ENCODE peak calls at places on chromosome 4, in eight cellular contexts. Y, V, K, T, S, B, D and J are unnamed samples. For H3K9me3, the result is how much of the 10 kb centered on the place peaks cover.

GRCh38 chr4:187302456-187302855 is 578.8 kb upstream of the FAT1 start:
- DNase-seq in Y (no peak), S (no peak), K (no peak), D (peak), T (no peak), B (no peak), V (no peak), J (no peak)

GRCh38 chr4:80454040-80454439 is 118.5 kb downstream of the CFAP299 start:
- DNase-seq in D (no peak), S (no peak), Y (no peak), V (no peak), T (no peak), K (no peak), B (no peak), J (no peak)

GRCh38 chr4:25938251-25939186 is 24.5 kb downstream of the SMIM20 start:
- DNase-seq in B (no peak), S (no peak), D (peak), V (no peak), Y (no peak), T (peak), K (no peak), J (no peak)

GRCh38 chr4:94621491-94622080 is 136.2 kb upstream of the BMPR1B start:
- DNase-seq in K (peak), S (peak), V (peak), T (no peak), D (peak), Y (no peak), B (no peak), J (no peak)

GRCh38 chr4:184028571-184028996 is 123.5 kb downstream of the STOX2 start:
- DNase-seq in B (no peak), Y (no peak), K (no peak), V (no peak), D (peak), S (no peak), T (no peak), J (no peak)

GRCh38 chr4:119286377-119287002 is 35.4 kb downstream of the FABP2 start:
- DNase-seq in V (peak), K (peak), S (no peak), D (peak), B (no peak), Y (peak), T (no peak), J (peak)

GRCh38 chr4:7904942-7905341 is 34.7 kb downstream of the AFAP1 start:
- DNase-seq in K (no peak), S (no peak), D (peak), V (peak), B (no peak), Y (no peak), T (no peak), J (no peak)

GRCh38 chr4:109359040-109359646 is 56.7 kb upstream of the COL25A1 start:
- DNase-seq in B (no peak), V (no peak), S (no peak), Y (no peak), K (no peak), T (no peak), D (no peak), J (no peak)

GRCh38 chr4:169148851-169149250 is 121.9 kb downstream of the SH3RF1 start:
- DNase-seq in S (no peak), K (no peak), T (no peak), Y (no peak), V (no peak), B (no peak), D (no peak), J (no peak)

GRCh38 chr4:107654694-107655093 is 65.3 kb downstream of the PAPSS1 start:
- DNase-seq in T (no peak), K (no peak), D (no peak), B (no peak), V (peak), S (no peak), Y (no peak), J (no peak)

GRCh38 chr4:107519057-107519456 is 201.0 kb downstream of the PAPSS1 start:
- DNase-seq in D (peak), T (no peak), S (no peak), K (no peak), Y (no peak), B (no peak), V (peak), J (no peak)

GRCh38 chr4:3202836-3203820 is 45.8 kb upstream of the MSANTD1 start:
- DNase-seq in B (no peak), K (no peak), D (peak), V (no peak), S (no peak), T (no peak), Y (peak), J (no peak)

GRCh38 chr4:88803600-88804096 is 106.0 kb upstream of the NAP1L5 start:
- DNase-seq in T (peak), K (peak), Y (no peak), B (no peak), S (no peak), D (peak), V (peak), J (no peak)

DNA sequence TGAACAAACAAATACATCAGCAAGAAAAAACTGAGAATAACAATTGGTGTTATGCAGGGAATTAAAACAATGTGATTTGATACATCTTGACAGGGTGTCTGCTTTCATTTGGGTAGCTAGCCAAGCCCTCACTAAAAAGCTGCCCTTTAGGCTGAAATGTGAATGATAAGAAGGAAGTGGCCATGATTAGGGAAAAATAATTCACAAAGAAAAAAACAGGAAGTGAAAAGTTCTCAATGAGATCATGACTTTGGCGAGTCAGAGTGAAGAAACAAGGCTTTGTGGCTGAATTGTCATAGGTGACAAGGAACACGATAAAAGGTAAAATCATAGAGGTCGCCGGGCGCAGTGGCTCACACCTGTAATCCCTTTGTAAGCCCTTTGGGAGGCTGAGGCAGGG is 675.7 kb upstream of the SLIT2 start:
- DNase-seq in D (no peak), Y (no peak), S (no peak), V (no peak), K (no peak), T (no peak), B (no peak), J (no peak)
- H3K9me3 ChIP-seq in D (under half), Y (under half), S (under half), V (under half), K (under half), T (under half), B (under half), J (under half)

GRCh38 chr4:576991-577498 is 950 bp upstream of the TMEM271 start:
- DNase-seq in V (no peak), Y (no peak), B (no peak), S (no peak), K (no peak), D (no peak), T (no peak), J (no peak)

GRCh38 chr4:576245-576821 is at the start of gene TMEM271:
- DNase-seq in V (no peak), K (no peak), T (no peak), B (no peak), Y (no peak), S (no peak), D (no peak), J (no peak)

GRCh38 chr4:577499-578450 is 1.7 kb upstream of the TMEM271 start:
- DNase-seq in S (no peak), D (peak), B (no peak), K (no peak), V (no peak), Y (no peak), T (no peak), J (no peak)

GRCh38 chr4:579543-580175 is 3.6 kb upstream of the TMEM271 start:
- DNase-seq in D (no peak), S (no peak), B (no peak), Y (no peak), T (no peak), K (no peak), V (no peak), J (no peak)

GRCh38 chr4:578451-579443 is 2.7 kb upstream of the TMEM271 start:
- DNase-seq in K (no peak), Y (no peak), V (no peak), B (no peak), T (no peak), S (no peak), D (no peak), J (no peak)
- H3K9me3 ChIP-seq in K (under half), Y (under half), V (under half), B (under half), T (under half), S (under half), D (under half), J (under half)

DNA sequence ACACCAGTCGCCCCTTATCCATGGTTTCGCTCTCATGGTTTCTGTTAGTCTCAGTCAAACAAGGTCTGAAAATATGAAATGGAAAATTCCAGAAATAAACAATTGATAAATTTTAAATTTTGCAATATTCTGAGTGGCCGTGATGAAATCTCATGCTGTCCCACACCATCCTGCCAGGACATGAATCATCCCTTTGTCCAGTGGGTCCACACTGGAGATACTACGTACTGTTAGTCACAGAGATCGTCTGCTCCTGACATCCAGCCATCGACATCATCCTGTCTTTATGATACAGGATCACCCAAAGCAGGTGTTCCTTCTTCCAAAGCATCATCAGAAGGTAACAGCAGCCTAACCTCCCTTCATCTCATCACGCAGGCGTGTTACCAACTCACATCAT is 76.5 kb upstream of the MSX1 start:
- DNase-seq in K (no peak), S (no peak), B (no peak), D (peak), Y (no peak), V (no peak), T (no peak), J (no peak)
- H3K9me3 ChIP-seq in K (under half), S (under half), B (under half), D (under half), Y (under half), V (under half), T (under half), J (under half)

GRCh38 chr4:1255151-1255550 is 6.2 kb upstream of the CTBP1 start:
- DNase-seq in K (no peak), T (no peak), B (no peak), S (no peak), Y (no peak), D (peak), V (no peak), J (no peak)
- H3K9me3 ChIP-seq in K (under half), T (under half), B (under half), S (under half), Y (under half), D (under half), V (half or more), J (under half)

GRCh38 chr4:27414867-27415266 is 554.2 kb downstream of the STIM2 start:
- DNase-seq in S (no peak), V (no peak), Y (no peak), D (no peak), B (no peak), K (no peak), T (no peak), J (no peak)
- H3K9me3 ChIP-seq in S (under half), V (under half), Y (under half), D (under half), B (under half), K (under half), T (under half), J (under half)

DNA sequence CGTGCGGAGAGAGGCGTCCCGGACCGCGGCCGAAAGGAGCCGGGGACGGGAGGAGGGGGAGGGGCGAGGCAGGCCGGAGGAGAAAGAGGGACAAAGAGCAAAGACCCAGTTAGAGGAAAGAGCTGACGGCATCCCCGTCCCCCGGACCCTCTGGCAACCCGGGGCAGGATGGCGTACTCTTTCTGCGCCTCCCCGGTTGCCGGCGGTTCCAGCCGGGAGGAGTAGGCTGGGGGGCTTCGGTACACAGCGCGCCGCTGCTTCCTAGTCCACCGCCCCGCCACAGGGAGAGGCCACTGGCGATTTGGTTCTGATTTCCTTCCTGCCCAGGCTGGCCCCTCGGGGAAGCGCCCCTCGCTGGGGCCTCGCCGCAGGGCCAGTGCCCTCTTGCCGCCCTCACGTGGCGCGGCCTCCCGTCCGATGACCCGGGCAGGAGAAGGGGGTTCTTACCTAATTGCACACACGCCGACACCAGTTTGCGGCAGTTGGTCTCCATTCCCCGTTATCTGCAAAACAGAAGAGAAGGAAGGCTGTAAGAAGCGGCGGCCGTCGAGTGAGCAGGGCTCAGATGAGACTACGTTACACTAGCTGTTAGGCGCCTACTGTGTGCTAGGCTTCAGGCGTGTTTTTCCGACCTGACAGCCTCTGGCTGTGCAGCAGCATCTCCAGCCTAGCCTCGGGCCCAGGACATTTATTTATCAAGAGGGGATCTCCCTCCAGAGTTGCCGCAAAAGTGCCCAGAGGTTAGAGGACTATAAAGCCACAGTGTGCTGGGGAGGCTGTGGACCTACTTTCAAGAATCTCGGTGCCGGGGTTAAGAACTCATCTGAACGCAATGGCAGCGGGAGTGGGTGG is 9.9 kb upstream of the PITX2 start:
- DNase-seq in S (no peak), D (no peak), T (no peak), K (no peak), B (no peak), V (no peak), Y (no peak), J (no peak)
- H3K9me3 ChIP-seq in S (under half), D (under half), T (under half), K (under half), B (under half), V (under half), Y (under half), J (under half)

DNA sequence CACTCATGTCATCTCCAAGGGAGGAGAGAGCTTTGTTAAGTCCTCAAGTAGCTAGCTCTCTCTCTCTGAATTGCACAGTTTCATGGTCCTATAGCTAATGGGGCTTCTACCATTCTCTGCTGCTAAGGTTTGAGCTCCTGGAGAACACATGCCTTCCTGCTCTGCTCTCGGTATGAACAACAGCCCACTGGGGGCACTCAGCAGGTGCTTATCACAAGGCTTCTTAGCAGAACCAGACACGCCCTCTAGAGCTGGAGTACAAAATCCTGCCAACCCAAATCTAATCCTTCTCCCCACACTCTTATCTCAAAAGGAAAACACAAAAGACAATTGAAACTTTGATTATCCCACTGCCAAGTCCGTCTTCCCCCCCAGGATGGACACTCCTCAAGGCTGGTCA is 176.5 kb downstream of the HS3ST1 start:
- DNase-seq in S (no peak), Y (no peak), D (no peak), T (no peak), K (no peak), V (no peak), B (no peak), J (no peak)
- H3K9me3 ChIP-seq in S (under half), Y (under half), D (under half), T (under half), K (under half), V (under half), B (under half), J (under half)

GRCh38 chr4:242121-242848 is 63.0 kb downstream of the ZNF732 start:
- DNase-seq in T (peak), V (peak), B (peak), Y (peak), K (peak), S (peak), D (peak), J (peak)

GRCh38 chr4:243407-243806 is 61.9 kb downstream of the ZNF732 start:
- DNase-seq in K (no peak), D (no peak), Y (no peak), B (no peak), S (no peak), V (no peak), T (no peak), J (no peak)

DNA sequence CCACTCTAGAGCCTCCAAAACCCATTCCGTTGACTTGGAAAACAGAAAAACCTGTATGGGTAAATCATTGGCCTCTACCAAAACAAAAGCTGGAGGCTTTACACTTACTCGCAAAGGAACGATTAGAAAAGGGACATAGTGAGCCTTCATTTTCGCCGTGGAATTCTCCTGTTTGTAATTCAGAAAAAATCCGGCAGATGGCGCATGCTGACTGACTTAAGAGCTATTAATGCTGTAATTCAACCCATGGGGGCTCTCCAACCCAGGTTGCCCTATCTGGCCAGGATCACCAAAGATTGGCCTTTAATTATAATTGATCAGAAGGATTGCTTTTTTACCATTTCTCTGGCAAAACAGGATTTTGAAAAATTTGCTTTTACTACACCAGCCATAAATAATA is 60.8 kb downstream of the ZNF732 start:
- DNase-seq in V (peak), T (peak), K (peak), S (peak), B (peak), Y (peak), D (peak), J (peak)
- H3K9me3 ChIP-seq in V (under half), T (under half), K (under half), S (under half), B (under half), Y (under half), D (under half), J (under half)

DNA sequence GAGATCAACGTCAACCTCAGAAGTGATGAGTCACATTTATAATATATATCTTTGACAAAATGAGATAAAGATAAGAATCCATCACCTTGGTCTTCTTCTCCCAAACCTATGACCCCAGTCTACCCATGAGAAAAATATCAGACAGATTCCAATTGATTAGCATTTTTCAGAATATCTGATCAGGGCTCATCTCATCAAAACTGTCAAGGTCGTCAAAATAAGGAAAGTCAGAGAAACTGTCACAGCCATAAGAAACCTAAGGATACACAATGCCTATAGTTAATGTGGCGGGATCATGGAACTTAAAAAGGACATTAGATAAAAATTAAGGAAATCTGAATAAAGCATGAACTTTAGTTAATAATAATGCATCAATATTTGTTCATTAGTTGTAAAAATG is 374.1 kb downstream of the FAT4 start:
- DNase-seq in K (no peak), T (no peak), Y (no peak), S (no peak), D (no peak), V (no peak), B (no peak), J (no peak)
- H3K9me3 ChIP-seq in K (under half), T (under half), Y (under half), S (under half), D (under half), V (under half), B (under half), J (under half)